ENCODE peak calls at places on chromosome 10, in ten cellular contexts. One of them, this sample, is unnamed. For H3K4me1, the result is how much of the 10 kb centered on the place peaks cover.

GRCh38 chr10:12602557-12602956 is 253.2 kb downstream of the CAMK1D start:
- DNase-seq in stomach: no peak
- DNase-seq in thyroid gland: no peak
- DNase-seq in colonic mucosa: no peak
- DNase-seq in right atrium auricular region: no peak
- DNase-seq in psoas muscle: no peak
- DNase-seq in vagina: peak
- DNase-seq in adrenal gland: no peak
- DNase-seq in tibial artery: no peak
- DNase-seq in fibroblast of lung: no peak
- DNase-seq in this sample: no peak

GRCh38 chr10:113099431-113100298 is 149.6 kb downstream of the TCF7L2 start:
- DNase-seq in stomach: no peak
- DNase-seq in thyroid gland: peak
- DNase-seq in colonic mucosa: no peak
- DNase-seq in right atrium auricular region: no peak
- DNase-seq in psoas muscle: no peak
- DNase-seq in vagina: no peak
- DNase-seq in adrenal gland: peak
- DNase-seq in tibial artery: no peak
- DNase-seq in fibroblast of lung: peak
- DNase-seq in this sample: no peak

GRCh38 chr10:11170993-11171416 is 153.3 kb downstream of the CELF2 start:
- DNase-seq in stomach: no peak
- DNase-seq in thyroid gland: no peak
- DNase-seq in colonic mucosa: no peak
- DNase-seq in right atrium auricular region: no peak
- DNase-seq in psoas muscle: no peak
- DNase-seq in vagina: no peak
- DNase-seq in adrenal gland: no peak
- DNase-seq in tibial artery: no peak
- DNase-seq in fibroblast of lung: no peak
- DNase-seq in this sample: no peak

GRCh38 chr10:86586516-86586915 is 64.9 kb upstream of the WAPL start:
- DNase-seq in stomach: no peak
- DNase-seq in thyroid gland: no peak
- DNase-seq in colonic mucosa: no peak
- DNase-seq in right atrium auricular region: no peak
- DNase-seq in psoas muscle: no peak
- DNase-seq in vagina: no peak
- DNase-seq in adrenal gland: no peak
- DNase-seq in tibial artery: no peak
- DNase-seq in fibroblast of lung: no peak
- DNase-seq in this sample: no peak

GRCh38 chr10:129417882-129418281 is 49.2 kb upstream of the MGMT start:
- DNase-seq in stomach: no peak
- DNase-seq in thyroid gland: no peak
- DNase-seq in colonic mucosa: peak
- DNase-seq in right atrium auricular region: peak
- DNase-seq in psoas muscle: no peak
- DNase-seq in vagina: no peak
- DNase-seq in adrenal gland: no peak
- DNase-seq in tibial artery: no peak
- DNase-seq in fibroblast of lung: peak
- DNase-seq in this sample: no peak

GRCh38 chr10:20257422-20257821 is 441.2 kb downstream of the PLXDC2 start:
- DNase-seq in stomach: no peak
- DNase-seq in thyroid gland: no peak
- DNase-seq in colonic mucosa: no peak
- DNase-seq in right atrium auricular region: no peak
- DNase-seq in psoas muscle: no peak
- DNase-seq in vagina: no peak
- DNase-seq in adrenal gland: no peak
- DNase-seq in tibial artery: no peak
- DNase-seq in fibroblast of lung: no peak
- DNase-seq in this sample: no peak

GRCh38 chr10:44883581-44884331 is 27.4 kb upstream of the TMEM72 start:
- DNase-seq in stomach: no peak
- DNase-seq in thyroid gland: no peak
- DNase-seq in colonic mucosa: no peak
- DNase-seq in right atrium auricular region: no peak
- DNase-seq in psoas muscle: no peak
- DNase-seq in vagina: no peak
- DNase-seq in adrenal gland: no peak
- DNase-seq in tibial artery: no peak
- DNase-seq in fibroblast of lung: no peak
- DNase-seq in this sample: no peak

GRCh38 chr10:43230101-43230908 is 36.6 kb downstream of the RASGEF1A start:
- DNase-seq in stomach: no peak
- DNase-seq in thyroid gland: peak
- DNase-seq in colonic mucosa: no peak
- DNase-seq in right atrium auricular region: no peak
- DNase-seq in psoas muscle: peak
- DNase-seq in vagina: no peak
- DNase-seq in adrenal gland: peak
- DNase-seq in tibial artery: no peak
- DNase-seq in fibroblast of lung: no peak
- DNase-seq in this sample: peak

GRCh38 chr10:3057946-3058345 is 9.4 kb upstream of the PFKP start:
- DNase-seq in stomach: no peak
- DNase-seq in thyroid gland: no peak
- DNase-seq in colonic mucosa: no peak
- DNase-seq in right atrium auricular region: no peak
- DNase-seq in psoas muscle: no peak
- DNase-seq in vagina: no peak
- DNase-seq in adrenal gland: no peak
- DNase-seq in tibial artery: no peak
- DNase-seq in fibroblast of lung: no peak
- DNase-seq in this sample: no peak

GRCh38 chr10:123241391-123242141 is 87.4 kb downstream of the BUB3 start:
- DNase-seq in stomach: no peak
- DNase-seq in thyroid gland: no peak
- DNase-seq in colonic mucosa: no peak
- DNase-seq in right atrium auricular region: no peak
- DNase-seq in psoas muscle: no peak
- DNase-seq in vagina: no peak
- DNase-seq in adrenal gland: no peak
- DNase-seq in tibial artery: no peak
- DNase-seq in fibroblast of lung: no peak
- DNase-seq in this sample: no peak

GRCh38 chr10:5776150-5776880 is 36.9 kb downstream of the GDI2 start:
- DNase-seq in stomach: no peak
- DNase-seq in thyroid gland: no peak
- DNase-seq in colonic mucosa: no peak
- DNase-seq in right atrium auricular region: no peak
- DNase-seq in psoas muscle: no peak
- DNase-seq in vagina: no peak
- DNase-seq in adrenal gland: no peak
- DNase-seq in tibial artery: no peak
- DNase-seq in fibroblast of lung: peak
- DNase-seq in this sample: no peak

GRCh38 chr10:110556993-110557601 is 10.4 kb upstream of the SMC3 start:
- DNase-seq in stomach: peak
- DNase-seq in thyroid gland: peak
- DNase-seq in colonic mucosa: peak
- DNase-seq in right atrium auricular region: no peak
- DNase-seq in psoas muscle: no peak
- DNase-seq in vagina: no peak
- DNase-seq in adrenal gland: peak
- DNase-seq in tibial artery: peak
- DNase-seq in fibroblast of lung: peak
- DNase-seq in this sample: no peak

GRCh38 chr10:88389456-88389855 is 193.7 kb downstream of the RNLS start:
- DNase-seq in stomach: no peak
- DNase-seq in thyroid gland: peak
- DNase-seq in colonic mucosa: peak
- DNase-seq in right atrium auricular region: no peak
- DNase-seq in psoas muscle: no peak
- DNase-seq in vagina: no peak
- DNase-seq in adrenal gland: peak
- DNase-seq in tibial artery: peak
- DNase-seq in fibroblast of lung: peak
- DNase-seq in this sample: no peak

DNA sequence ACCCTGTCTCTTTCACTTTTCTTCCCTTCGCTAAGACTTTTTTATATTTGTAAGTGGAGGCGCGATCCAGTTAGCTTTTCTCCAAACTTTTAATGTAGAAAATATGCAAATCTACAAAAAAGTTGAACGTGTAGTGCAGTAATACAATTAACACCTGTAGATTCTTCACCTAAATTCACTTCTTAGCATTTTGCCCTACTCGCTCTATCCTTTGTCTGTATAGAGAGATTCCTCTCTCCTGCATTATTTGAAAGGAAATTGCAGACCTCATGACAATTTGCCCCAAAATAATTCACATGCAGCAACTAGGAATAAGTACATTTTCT is 21.4 kb downstream of the FGFBP3 start:
- DNase-seq in stomach: no peak
- DNase-seq in thyroid gland: no peak
- DNase-seq in colonic mucosa: no peak
- DNase-seq in right atrium auricular region: no peak
- DNase-seq in psoas muscle: no peak
- DNase-seq in vagina: no peak
- DNase-seq in adrenal gland: no peak
- DNase-seq in tibial artery: no peak
- DNase-seq in fibroblast of lung: no peak
- DNase-seq in this sample: no peak
- H3K4me1 ChIP-seq in stomach: under half
- H3K4me1 ChIP-seq in thyroid gland: under half
- H3K4me1 ChIP-seq in colonic mucosa: under half
- H3K4me1 ChIP-seq in right atrium auricular region: under half
- H3K4me1 ChIP-seq in psoas muscle: under half
- H3K4me1 ChIP-seq in vagina: under half
- H3K4me1 ChIP-seq in adrenal gland: under half
- H3K4me1 ChIP-seq in tibial artery: under half
- H3K4me1 ChIP-seq in fibroblast of lung: under half
- H3K4me1 ChIP-seq in this sample: under half

GRCh38 chr10:34812771-34813170 is 2.3 kb downstream of the PARD3 start:
- DNase-seq in stomach: no peak
- DNase-seq in thyroid gland: no peak
- DNase-seq in colonic mucosa: no peak
- DNase-seq in right atrium auricular region: no peak
- DNase-seq in psoas muscle: no peak
- DNase-seq in vagina: no peak
- DNase-seq in adrenal gland: no peak
- DNase-seq in tibial artery: no peak
- DNase-seq in fibroblast of lung: no peak
- DNase-seq in this sample: no peak
- H3K4me3 ChIP-seq in stomach: no peak
- H3K4me3 ChIP-seq in thyroid gland: no peak
- H3K4me3 ChIP-seq in colonic mucosa: no peak
- H3K4me3 ChIP-seq in right atrium auricular region: peak
- H3K4me3 ChIP-seq in psoas muscle: peak
- H3K4me3 ChIP-seq in vagina: peak
- H3K4me3 ChIP-seq in adrenal gland: no peak
- H3K4me3 ChIP-seq in tibial artery: no peak
- H3K4me3 ChIP-seq in fibroblast of lung: no peak
- H3K4me3 ChIP-seq in this sample: no peak

DNA sequence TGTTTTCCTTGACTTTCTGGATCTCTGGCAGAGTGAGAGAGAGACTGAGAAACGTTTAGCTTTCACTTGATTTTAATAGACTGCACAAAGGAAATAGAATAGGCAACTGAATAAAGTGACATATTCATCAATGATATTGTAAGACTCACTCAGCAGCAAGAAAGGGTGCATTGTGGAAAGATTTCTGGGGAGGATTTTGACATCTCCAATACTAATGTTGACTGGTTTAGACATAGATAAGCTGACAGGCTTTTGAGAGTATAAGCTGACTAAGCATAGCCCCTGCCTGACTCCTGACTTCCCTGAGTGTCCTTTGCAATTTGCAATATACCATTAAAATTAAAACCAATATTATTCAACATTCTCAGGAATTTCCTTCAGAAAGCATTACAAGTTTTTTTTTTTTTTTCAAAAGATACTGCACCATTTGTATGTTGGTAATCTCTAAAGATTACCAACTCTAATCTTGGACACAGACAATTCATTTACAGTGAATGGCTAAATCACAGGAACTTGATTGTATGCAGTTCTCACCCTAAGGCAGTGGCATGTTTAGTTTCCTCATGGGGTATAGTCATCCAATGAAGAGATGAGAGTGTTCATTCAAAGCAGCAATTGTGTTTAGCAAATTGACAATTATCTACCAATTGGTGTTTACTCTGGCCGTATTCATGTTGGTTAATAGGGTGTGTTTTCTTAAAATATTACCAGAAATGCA is 325.6 kb downstream of the SORCS3 start:
- DNase-seq in stomach: no peak
- DNase-seq in thyroid gland: no peak
- DNase-seq in colonic mucosa: no peak
- DNase-seq in right atrium auricular region: no peak
- DNase-seq in psoas muscle: no peak
- DNase-seq in vagina: no peak
- DNase-seq in adrenal gland: no peak
- DNase-seq in tibial artery: no peak
- DNase-seq in fibroblast of lung: no peak
- DNase-seq in this sample: no peak
- H3K4me1 ChIP-seq in stomach: under half
- H3K4me1 ChIP-seq in thyroid gland: under half
- H3K4me1 ChIP-seq in colonic mucosa: under half
- H3K4me1 ChIP-seq in right atrium auricular region: under half
- H3K4me1 ChIP-seq in psoas muscle: under half
- H3K4me1 ChIP-seq in vagina: under half
- H3K4me1 ChIP-seq in adrenal gland: under half
- H3K4me1 ChIP-seq in tibial artery: under half
- H3K4me1 ChIP-seq in fibroblast of lung: under half
- H3K4me1 ChIP-seq in this sample: under half

DNA sequence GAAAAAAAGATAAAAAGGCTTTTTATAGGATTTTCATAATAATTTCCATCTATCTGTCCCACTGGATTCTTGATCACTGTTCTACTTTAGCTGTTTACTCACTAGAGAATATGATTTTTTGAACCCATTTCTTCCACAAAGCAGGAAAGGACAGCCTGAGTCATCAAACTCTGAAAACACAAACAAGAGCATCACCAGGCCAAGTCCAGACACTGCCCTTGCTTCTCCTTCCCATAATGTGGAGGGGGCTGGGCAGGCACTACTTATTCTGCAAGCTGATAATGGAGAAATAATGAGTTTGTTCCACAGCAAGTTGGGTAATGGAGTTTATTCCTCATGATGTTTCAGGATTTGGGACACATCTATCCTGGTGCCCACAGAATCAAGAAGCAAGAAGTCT is 13.0 kb upstream of the KCNIP2 start:
- DNase-seq in stomach: no peak
- DNase-seq in thyroid gland: no peak
- DNase-seq in colonic mucosa: no peak
- DNase-seq in right atrium auricular region: peak
- DNase-seq in psoas muscle: no peak
- DNase-seq in vagina: no peak
- DNase-seq in adrenal gland: peak
- DNase-seq in tibial artery: no peak
- DNase-seq in fibroblast of lung: peak
- DNase-seq in this sample: no peak
- H3K4me3 ChIP-seq in stomach: no peak
- H3K4me3 ChIP-seq in thyroid gland: no peak
- H3K4me3 ChIP-seq in colonic mucosa: no peak
- H3K4me3 ChIP-seq in right atrium auricular region: no peak
- H3K4me3 ChIP-seq in psoas muscle: no peak
- H3K4me3 ChIP-seq in vagina: no peak
- H3K4me3 ChIP-seq in adrenal gland: no peak
- H3K4me3 ChIP-seq in tibial artery: no peak
- H3K4me3 ChIP-seq in fibroblast of lung: no peak
- H3K4me3 ChIP-seq in this sample: no peak